ENCODE peak calls at places on chromosomes 5 and 9, in four cellular contexts. H, J, W and G are unnamed samples.

GRCh38 chr5:92944903-92945629 is 636.0 kb downstream of the NR2F1-AS1 start:
- DNase-seq in H (peak), J (no peak), W (no peak), G (no peak)

GRCh38 chr5:15614679-15615078 is 114.7 kb downstream of the FBXL7 start:
- DNase-seq in H (no peak), J (no peak), W (no peak), G (no peak)

GRCh38 chr5:153974131-153974812 is 64.4 kb downstream of the FAM114A2 start:
- DNase-seq in H (peak), J (peak), W (no peak), G (no peak)

GRCh38 chr5:96243203-96243602 is 189.8 kb downstream of the PCSK1 start:
- DNase-seq in H (no peak), J (no peak), W (no peak), G (no peak)

GRCh38 chr5:101942321-101942882 is 353.7 kb downstream of the SLCO4C1 start:
- DNase-seq in H (peak), J (no peak), W (no peak), G (no peak)

GRCh38 chr5:141135030-141135717 is at the start of gene PCDHB5:
- DNase-seq in H (peak), J (peak), W (no peak), G (no peak)

GRCh38 chr9:129380961-129381401 is 202.9 kb upstream of the IER5L start:
- DNase-seq in H (no peak), J (no peak), W (peak), G (no peak)

GRCh38 chr5:14267166-14267838 is 124.2 kb downstream of the TRIO start:
- DNase-seq in H (no peak), J (no peak), W (no peak), G (no peak)

GRCh38 chr9:130912932-130913598 is 16.5 kb upstream of the QRFP start:
- DNase-seq in H (peak), J (no peak), W (peak), G (no peak)

GRCh38 chr5:150505041-150505511 is 2.9 kb upstream of the NDST1 start:
- DNase-seq in H (no peak), J (no peak), W (peak), G (no peak)

GRCh38 chr5:168047043-168047668 is 244.3 kb upstream of the WWC1 start:
- DNase-seq in H (peak), J (peak), W (no peak), G (peak)

GRCh38 chr9:96875460-96876142 is 21.3 kb upstream of the ZNF782 start:
- DNase-seq in H (peak), J (peak), W (peak), G (peak)

GRCh38 chr5:73783823-73784222 is 157.8 kb downstream of the ARHGEF28 start:
- DNase-seq in H (peak), J (no peak), W (no peak), G (no peak)

GRCh38 chr5:157116483-157116954 is 7.7 kb upstream of the HAVCR2 start:
- DNase-seq in H (no peak), J (no peak), W (no peak), G (no peak)

GRCh38 chr9:135677641-135678168 is 14.6 kb downstream of the LCN9 start:
- DNase-seq in H (no peak), J (no peak), W (no peak), G (no peak)

GRCh38 chr5:53288511-53288910 is 179.0 kb upstream of the MOCS2 start:
- DNase-seq in H (no peak), J (no peak), W (no peak), G (no peak)

DNA sequence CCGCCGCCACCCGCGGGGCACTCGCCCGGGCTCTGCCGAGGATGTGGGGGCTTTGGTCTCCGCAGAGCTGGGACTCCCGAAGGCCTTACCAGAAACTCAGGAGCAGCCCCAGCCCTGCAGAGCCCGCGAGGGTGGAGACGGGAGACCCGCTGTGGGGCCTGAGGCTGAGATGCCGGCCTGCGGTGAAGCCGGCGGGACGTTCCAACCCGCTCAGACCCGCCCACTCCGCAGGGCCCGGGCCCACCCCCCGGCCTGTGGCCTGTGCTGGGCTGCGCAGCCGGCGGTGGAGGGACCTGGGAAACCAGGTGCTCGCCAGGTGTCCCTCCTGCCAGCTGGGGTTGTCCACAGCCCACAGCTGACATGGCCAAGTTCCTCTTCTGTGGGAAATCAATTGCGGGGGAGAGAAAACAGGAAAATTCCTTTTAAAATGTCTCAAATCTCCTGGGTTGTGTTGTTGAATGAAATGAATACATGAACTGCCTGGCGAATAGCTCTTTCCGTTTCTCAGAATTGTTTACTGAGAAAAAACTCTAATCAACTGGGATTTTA is 48.9 kb upstream of the IRX4 start:
- DNase-seq in H (no peak), J (peak), W (no peak), G (peak)
- H3K4me3 ChIP-seq in H (no peak), J (peak), W (peak), G (peak)

DNA sequence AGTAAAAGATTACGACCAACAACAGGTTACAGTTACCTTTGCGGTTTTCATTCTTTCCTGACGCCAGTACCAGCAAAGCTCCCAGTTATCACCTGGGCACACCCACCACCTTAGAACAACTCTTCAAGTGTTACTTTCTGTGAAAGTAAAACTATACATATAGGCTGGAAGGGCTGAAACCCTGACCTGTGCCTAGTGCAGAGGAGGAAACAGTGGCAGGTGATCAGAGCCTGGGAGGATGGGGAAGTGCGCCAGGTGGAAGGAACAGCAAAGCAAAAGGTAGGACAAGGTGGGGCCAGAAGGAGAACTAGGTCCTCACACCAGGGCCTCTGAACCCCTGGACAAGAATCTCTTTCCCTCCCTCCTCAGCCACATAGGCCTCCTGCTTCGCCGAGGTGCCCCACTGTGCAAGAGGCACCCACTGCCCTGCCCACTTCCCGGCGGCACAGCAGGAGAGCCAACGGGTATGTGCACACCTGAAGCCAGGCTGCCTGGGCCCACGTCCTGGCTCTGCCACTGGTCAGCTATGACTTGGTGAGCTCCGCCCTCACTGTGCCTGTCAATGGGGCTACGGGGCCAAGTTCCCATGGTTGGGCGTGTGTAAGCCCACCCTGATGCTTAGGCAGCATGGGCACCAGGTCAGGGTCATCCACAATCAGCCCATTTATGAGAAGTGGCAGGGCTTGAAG is 26.9 kb downstream of the BICD2 start:
- DNase-seq in H (no peak), J (no peak), W (no peak), G (peak)
- H3K4me3 ChIP-seq in H (no peak), J (no peak), W (no peak), G (no peak)

GRCh38 chr9:127132921-127133647 is 10.6 kb upstream of the ANGPTL2 start:
- DNase-seq in H (no peak), J (no peak), W (peak), G (no peak)
- H3K4me3 ChIP-seq in H (no peak), J (no peak), W (peak), G (no peak)

GRCh38 chr9:92767078-92768054 is 2.7 kb upstream of the BICD2 start:
- DNase-seq in H (no peak), J (no peak), W (no peak), G (no peak)
- H3K4me3 ChIP-seq in H (no peak), J (no peak), W (no peak), G (no peak)

GRCh38 chr9:77011973-77012817 is 7.3 kb upstream of the FOXB2 start:
- DNase-seq in H (peak), J (peak), W (peak), G (peak)
- H3K4me3 ChIP-seq in H (peak), J (peak), W (peak), G (peak)

GRCh38 chr5:16891043-16891442 is 45.0 kb downstream of the MYO10 start:
- DNase-seq in H (no peak), J (no peak), W (no peak), G (no peak)

GRCh38 chr5:16886793-16887345 is 49.2 kb downstream of the MYO10 start:
- DNase-seq in H (no peak), J (no peak), W (no peak), G (no peak)

GRCh38 chr5:16888694-16889124 is 47.4 kb downstream of the MYO10 start:
- DNase-seq in H (peak), J (no peak), W (no peak), G (no peak)

GRCh38 chr5:16889972-16890519 is 46.0 kb downstream of the MYO10 start:
- DNase-seq in H (peak), J (no peak), W (no peak), G (no peak)

GRCh38 chr5:16889203-16889971 is 46.7 kb downstream of the MYO10 start:
- DNase-seq in H (peak), J (no peak), W (no peak), G (no peak)
- H3K4me3 ChIP-seq in H (no peak), J (no peak), W (no peak), G (no peak)

DNA sequence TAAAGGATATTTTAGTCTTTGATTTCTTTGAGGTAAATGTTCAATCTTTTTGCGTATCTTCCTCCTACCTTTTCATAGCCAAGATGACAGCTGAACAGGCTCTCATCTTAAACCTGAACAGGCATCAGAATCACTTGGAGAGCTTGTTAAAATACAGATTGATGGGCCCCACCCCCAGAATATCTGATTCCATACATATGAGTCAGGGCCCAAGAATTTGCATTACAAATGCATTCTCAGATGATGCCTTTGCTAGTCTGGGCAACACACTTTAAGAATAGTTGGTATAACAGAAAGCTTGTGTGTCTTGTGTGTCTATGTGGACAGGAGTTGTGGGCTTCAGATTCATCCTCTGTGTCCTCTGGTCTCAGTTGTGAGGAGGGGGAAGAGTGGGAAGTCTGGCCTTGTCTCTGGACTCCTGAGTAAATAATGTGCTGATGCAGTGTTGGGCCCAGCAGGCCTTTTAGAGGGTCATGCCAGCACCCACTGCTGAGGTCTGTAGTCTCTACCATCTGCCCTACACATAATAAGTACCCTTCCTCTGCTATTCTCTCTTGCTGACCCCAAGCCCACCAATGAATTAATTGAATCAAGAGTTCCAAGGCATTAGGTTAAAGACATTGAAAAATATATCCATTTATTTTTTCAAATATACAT is 43.1 kb downstream of the PTCD2 start:
- DNase-seq in H (peak), J (no peak), W (no peak), G (no peak)
- H3K4me3 ChIP-seq in H (no peak), J (no peak), W (no peak), G (no peak)

GRCh38 chr5:107646418-107646817 is 24.3 kb downstream of the EFNA5 start:
- DNase-seq in H (no peak), J (no peak), W (no peak), G (no peak)

GRCh38 chr5:107636555-107636954 is 34.2 kb downstream of the EFNA5 start:
- DNase-seq in H (peak), J (no peak), W (no peak), G (no peak)

GRCh38 chr5:107635276-107635675 is 35.5 kb downstream of the EFNA5 start:
- DNase-seq in H (no peak), J (no peak), W (no peak), G (no peak)

GRCh38 chr5:107639990-107640389 is 30.7 kb downstream of the EFNA5 start:
- DNase-seq in H (no peak), J (no peak), W (no peak), G (no peak)

GRCh38 chr5:107640568-107640967 is 30.2 kb downstream of the EFNA5 start:
- DNase-seq in H (no peak), J (no peak), W (no peak), G (no peak)
- H3K4me3 ChIP-seq in H (no peak), J (no peak), W (no peak), G (no peak)